ENCODE peak calls at places on chromosomes 3 and 15, in six cellular contexts. C is HepG2, E is K562, Q is GM12878, Z is HCT116, J is SK-N-SH. A is an unnamed sample.

GRCh38 chr3:25021816-25022215 is 406.2 kb upstream of the RARB start:
- DNase-seq in E (no peak), J (no peak), Z (no peak), Q (no peak), C (peak; percentile 3), A (peak; percentile 15)

GRCh38 chr3:87191641-87192040 is 35.5 kb upstream of the CHMP2B start:
- DNase-seq in C (no peak), E (no peak), Z (no peak), J (no peak), Q (no peak), A (no peak)

GRCh38 chr3:183534249-183534648 is 21.3 kb downstream of the KLHL6 start:
- DNase-seq in Z (no peak), C (no peak), Q (no peak), E (no peak), J (no peak), A (no peak)

GRCh38 chr3:59451041-59451763 is 401.4 kb upstream of the CFAP20DC start:
- DNase-seq in J (no peak), Z (no peak), Q (peak; percentile 97), E (no peak), C (no peak), A (no peak)

GRCh38 chr15:59271595-59272201 is 65.1 kb downstream of the LDHAL6B start:
- DNase-seq in E (no peak), Q (no peak), C (no peak), J (no peak), Z (no peak), A (no peak)

GRCh38 chr3:190614466-190615384 is 100.8 kb downstream of the IL1RAP start:
- DNase-seq in J (no peak), E (no peak), Z (no peak), Q (no peak), C (peak; percentile 53), A (no peak)

GRCh38 chr3:115092220-115092791 is 54.8 kb downstream of the ZBTB20 start:
- DNase-seq in E (peak; percentile 2), J (peak; percentile 47), Z (peak; percentile 65), C (peak; percentile 34), Q (peak; percentile 26), A (peak; percentile 68)

GRCh38 chr3:73270839-73271483 is 209.5 kb downstream of the EBLN2 start:
- DNase-seq in E (no peak), Q (no peak), J (peak; percentile 69), Z (no peak), C (no peak), A (no peak)

GRCh38 chr3:107117922-107118576 is 259.2 kb upstream of the CCDC54 start:
- DNase-seq in E (peak; percentile 7), C (peak; percentile 16), J (peak; percentile 70), Z (peak; percentile 59), Q (no peak), A (peak; percentile 86)

GRCh38 chr3:190117995-190118394 is 2.7 kb downstream of the P3H2 start:
- DNase-seq in Q (no peak), Z (no peak), E (no peak), J (no peak), C (no peak), A (peak; percentile 34)

GRCh38 chr3:39216176-39216790 is 23.9 kb upstream of the XIRP1 start:
- DNase-seq in Z (no peak), C (no peak), Q (peak; percentile 68), E (no peak), J (no peak), A (no peak)

GRCh38 chr3:51715231-51716058 is 8.6 kb downstream of the GRM2 start:
- DNase-seq in J (peak; percentile 14), C (no peak), Q (no peak), E (no peak), Z (no peak), A (no peak)

DNA sequence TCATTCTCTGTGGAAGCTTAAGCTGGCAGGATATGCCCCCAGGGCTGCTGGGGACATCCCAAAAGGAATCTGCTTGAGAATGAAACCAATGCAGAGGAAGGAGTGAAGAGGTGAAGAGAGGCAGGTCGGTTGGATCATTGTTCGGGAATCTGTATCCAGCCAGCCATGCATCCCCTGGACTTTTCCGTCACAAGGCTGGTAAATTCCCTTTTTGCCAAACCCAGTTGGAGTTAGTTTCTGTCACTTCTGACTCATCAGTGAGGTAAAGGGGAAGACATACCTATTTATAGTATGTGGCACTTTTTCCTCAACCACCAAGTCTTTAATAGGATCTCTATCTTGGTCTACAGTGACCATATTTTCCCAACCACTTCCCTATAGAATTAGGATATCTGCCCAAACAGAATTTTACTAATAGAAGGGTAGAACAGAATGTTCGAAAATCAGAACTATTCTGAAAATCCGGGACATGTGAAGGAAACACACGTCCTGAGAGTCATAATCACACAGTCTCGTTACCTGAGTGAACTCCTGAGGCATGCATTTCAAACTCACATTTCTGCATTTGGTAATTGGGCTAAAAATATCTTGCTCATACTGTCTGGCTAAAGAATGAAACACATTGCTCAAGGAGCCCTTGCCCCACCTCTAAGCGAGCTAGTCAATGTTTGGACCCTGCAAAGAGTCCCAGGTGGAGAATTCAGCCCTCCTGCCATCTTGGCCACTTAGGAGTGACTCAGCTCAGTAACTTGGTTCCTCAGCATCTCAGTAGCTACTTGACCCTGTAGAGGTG is 289.7 kb upstream of the ADAMTS9 start:
- DNase-seq in Z (no peak), E (no peak), Q (no peak), C (no peak), J (no peak), A (peak; percentile 13)
- H2AFZ ChIP-seq in Z (no peak overlapping the region), E (no peak overlapping the region), Q (no peak overlapping the region), C (no peak overlapping the region), J (peak overlapping the region; percentile 78), A (no peak overlapping the region)

GRCh38 chr3:42544492-42545283 is 37.1 kb downstream of the SEC22C start:
- DNase-seq in E (no peak), Z (no peak), C (peak; percentile 72), J (no peak), Q (no peak), A (no peak)
- TF ChIP-seq REST in E (no peak), Z (no peak), C (no peak), J (no peak), Q (no peak), A (no peak)

GRCh38 chr15:69474291-69474690 is 21.7 kb downstream of the RPLP1 start:
- DNase-seq in Q (no peak), Z (no peak), C (no peak), E (no peak), J (no peak), A (no peak)
- H2AFZ ChIP-seq in Q (no peak overlapping the region), Z (no peak overlapping the region), C (no peak overlapping the region), E (no peak overlapping the region), J (peak overlapping the region; percentile 72), A (no peak overlapping the region)

GRCh38 chr15:45594322-45594721 is 7.1 kb downstream of the BLOC1S6 start:
- DNase-seq in Q (no peak), J (no peak), Z (no peak), E (no peak), C (no peak), A (no peak)
- TF ChIP-seq REST in Q (no peak), J (no peak), Z (no peak), E (no peak), C (no peak), A (no peak)

GRCh38 chr3:10419637-10420232 is 85.7 kb downstream of the ATP2B2 start:
- DNase-seq in Q (no peak), J (no peak), Z (no peak), E (peak; percentile 78), C (no peak), A (no peak)
- H2AFZ ChIP-seq in Q (no peak overlapping the region), J (no peak overlapping the region), Z (no peak overlapping the region), E (no peak overlapping the region), C (no peak overlapping the region), A (no peak overlapping the region)